ENCODE peak calls at places on chromosome 15, in five cellular contexts. H is endodermal cell; J is AG04450; N is stimulated activated CD8-positive, alpha-beta memory T cell treated with anti-CD3 and anti-CD28 coated beads, Interleukin-4, amount 100 ng/mL, for 24 hours; T is NCI-H460. W is an unnamed sample.
A peak's percentile ranks its signal among the peaks of the same experiment; 100 is the strongest.

GRCh38 chr15:65084500-65085206 is 8.1 kb downstream of the KBTBD13 start:
- DNase-seq in T (no peak), N (no peak), H (no peak), J (no peak), W (no peak)

GRCh38 chr15:59819047-59819446 is 129.9 kb upstream of the BNIP2 start:
- DNase-seq in J (no peak), N (no peak), H (no peak), T (no peak), W (no peak)

GRCh38 chr15:68114840-68115239 is 60.7 kb downstream of the PIAS1 start:
- DNase-seq in N (no peak), J (no peak), H (no peak), T (no peak), W (no peak)

GRCh38 chr15:45714501-45715488 is 80.0 kb downstream of the SQOR start:
- DNase-seq in T (peak; percentile 47), H (peak; percentile 91), N (peak; percentile 9), J (peak; percentile 20), W (peak; percentile 56)

GRCh38 chr15:89817701-89818280 is 3.1 kb upstream of the ANPEP start:
- DNase-seq in H (no peak), T (no peak), N (no peak), J (no peak), W (no peak)

GRCh38 chr15:59622289-59622688 is 10.7 kb downstream of the GCNT3 start:
- DNase-seq in T (peak; percentile 71), N (peak; percentile 43), H (peak; percentile 88), J (no peak), W (no peak)

GRCh38 chr15:47388299-47388698 is 329.0 kb upstream of the SEMA6D start:
- DNase-seq in H (no peak), T (no peak), N (no peak), J (no peak), W (no peak)

GRCh38 chr15:95669146-95669922 is 661.2 kb upstream of the NR2F2 start:
- DNase-seq in J (no peak), H (no peak), N (no peak), T (no peak), W (no peak)

GRCh38 chr15:45640610-45641009 is 5.8 kb downstream of the SQOR start:
- DNase-seq in H (peak; percentile 3), N (no peak), J (peak; percentile 71), T (peak; percentile 9), W (no peak)

W was measured in lung.